ENCODE peak calls at places on chromosomes 11 and 22, in four cellular contexts. Z is GM12878, I is SK-N-SH, N is K562. P is an unnamed sample.

GRCh38 chr11:64027619-64028397 is 7.9 kb upstream of the FLRT1 start:
- DNase-seq in I (no peak), Z (no peak), N (peak; percentile 37), P (no peak)

GRCh38 chr11:32893947-32894827 is 1.6 kb downstream of the QSER1 start:
- DNase-seq in N (peak; percentile 25), Z (peak; percentile 39), I (peak; percentile 72), P (no peak)

GRCh38 chr11:102930451-102930850 is 25.1 kb downstream of the MMP13 start:
- DNase-seq in Z (no peak), N (no peak), I (no peak), P (no peak)

GRCh38 chr11:127003260-127003981 is 2.9 kb upstream of the KIRREL3 start:
- DNase-seq in N (peak; percentile 17), I (peak; percentile 91), Z (no peak), P (peak; percentile 79)

GRCh38 chr22:45263790-45264269 is 20.9 kb upstream of the UPK3A start:
- DNase-seq in N (peak; percentile 66), I (peak; percentile 94), Z (no peak), P (no peak)

GRCh38 chr11:58919561-58919960 is 19.7 kb upstream of the GLYATL1 start:
- DNase-seq in Z (no peak), N (no peak), I (no peak), P (no peak)

GRCh38 chr22:19877626-19878339 is 23.1 kb upstream of the GNB1L start:
- DNase-seq in N (no peak), I (no peak), Z (no peak), P (no peak)

GRCh38 chr11:61912991-61913698 is 4.2 kb downstream of the RAB3IL1 start:
- DNase-seq in N (no peak), Z (no peak), I (peak; percentile 16), P (no peak)

DNA sequence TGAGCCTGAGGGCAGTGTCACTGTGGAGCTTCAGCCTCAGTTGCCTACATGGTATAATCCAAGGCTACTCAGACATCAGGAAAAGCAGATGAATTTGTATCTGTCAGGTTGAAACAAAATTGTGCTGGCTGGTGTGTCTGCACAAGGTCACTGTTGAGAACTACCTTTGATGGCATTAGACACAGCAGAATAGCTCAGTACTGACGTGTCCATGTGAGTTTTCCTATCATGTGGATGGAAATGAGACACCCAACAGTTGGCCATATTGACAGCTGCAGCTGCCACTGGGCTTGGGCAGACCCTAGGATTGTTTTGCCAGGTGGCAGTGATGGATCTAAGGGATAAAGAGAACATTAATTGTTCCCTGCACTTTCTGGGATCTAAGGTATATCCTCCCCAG is 15.8 kb downstream of the CCDC134 start:
- DNase-seq in Z (no peak), I (no peak), N (no peak), P (no peak)
- TF ChIP-seq YY1 in Z (no peak), I (no peak), N (no peak), P (no peak)

DNA sequence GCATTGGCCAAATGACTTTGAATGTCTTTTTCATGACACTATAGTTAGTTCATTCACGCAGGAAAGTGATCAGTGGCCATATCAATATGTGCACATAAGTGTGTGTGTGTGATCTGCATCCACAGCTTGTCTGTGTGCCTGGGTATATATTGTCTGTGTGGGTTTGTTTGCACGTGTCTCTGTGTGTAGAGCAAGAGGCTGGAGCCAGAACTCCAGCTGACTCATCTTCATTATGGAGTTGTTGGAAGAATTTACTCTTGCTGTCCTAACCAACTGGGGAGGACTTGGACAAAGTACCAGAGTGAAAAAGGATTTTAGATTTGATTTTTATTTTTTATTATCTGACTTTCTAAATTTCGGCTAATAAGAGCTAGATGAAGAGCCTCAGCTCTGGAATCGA is 63.9 kb downstream of the TP53I11 start:
- DNase-seq in Z (no peak), N (no peak), I (no peak), P (no peak)
- TF ChIP-seq YY1 in Z (no peak), N (no peak), I (no peak), P (no peak)

DNA sequence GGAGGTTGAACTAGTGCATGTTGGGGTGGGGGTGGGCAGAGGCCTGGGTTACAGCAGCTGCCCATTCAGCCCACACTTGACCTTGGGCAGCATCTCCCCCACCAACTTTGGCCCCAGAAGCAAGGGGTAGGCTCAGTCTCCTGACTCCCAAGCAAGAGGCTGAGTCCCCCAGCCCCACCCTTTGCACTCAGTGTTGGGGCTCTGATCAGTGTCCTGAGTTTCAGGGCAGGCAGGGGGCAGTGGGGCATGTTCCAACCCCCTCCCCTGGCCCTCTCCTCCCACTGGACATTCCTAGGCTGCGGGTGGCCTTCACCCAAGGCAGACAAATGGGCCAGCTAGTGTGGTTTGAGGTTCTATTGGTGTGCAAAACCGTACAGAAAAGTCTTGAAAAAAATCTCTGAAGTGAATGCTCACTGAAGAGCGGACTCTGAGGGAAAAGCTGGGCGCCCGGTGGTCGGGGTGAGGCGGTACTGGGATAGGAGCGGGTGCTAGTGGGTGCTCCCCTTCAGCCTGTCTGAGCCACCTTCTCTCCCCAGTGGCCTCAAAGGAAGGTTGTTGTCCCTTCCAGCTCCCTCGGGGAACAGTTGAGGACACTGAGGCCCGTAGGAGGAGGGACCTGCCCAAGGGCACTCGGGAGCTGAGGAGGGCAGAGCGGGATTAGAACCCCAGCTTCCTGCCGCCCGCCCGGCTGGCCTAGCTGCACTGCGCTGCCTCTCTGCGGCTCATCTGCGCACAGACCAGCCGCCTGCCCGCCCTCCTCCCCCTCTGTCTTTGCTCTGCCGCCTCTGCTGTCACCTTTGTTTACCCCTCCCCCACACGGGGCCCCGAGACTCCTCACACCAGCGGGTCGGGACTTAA is 4.0 kb downstream of the KCNC1 start:
- DNase-seq in Z (no peak), N (peak; percentile 37), I (no peak), P (no peak)
- TF ChIP-seq YY1 in Z (no peak), N (no peak), I (no peak), P (no peak)

DNA sequence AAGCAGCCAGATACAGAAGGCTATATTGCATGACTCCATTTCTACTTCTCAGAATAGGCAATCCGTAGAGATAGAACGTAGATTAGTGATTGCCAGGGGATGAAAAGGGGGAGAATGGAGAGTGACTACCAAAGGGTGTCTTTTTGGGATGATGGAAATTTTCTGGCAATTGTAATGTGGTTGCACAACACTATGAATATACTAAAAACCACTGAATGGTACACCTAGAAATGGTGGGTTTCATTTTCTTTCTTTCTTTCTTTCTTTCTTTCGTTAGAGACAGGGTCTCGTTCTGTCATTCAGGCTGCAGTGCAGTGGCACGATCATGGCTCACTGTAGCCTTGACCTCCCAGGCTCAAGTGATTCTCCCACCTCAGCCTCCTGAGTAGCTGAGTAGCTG is 54.4 kb downstream of the BID start:
- DNase-seq in N (no peak), I (no peak), Z (no peak), P (no peak)
- TF ChIP-seq YY1 in N (no peak), I (no peak), Z (no peak), P (no peak)

GRCh38 chr11:118918128-118918685 is 7.5 kb downstream of the BCL9L start:
- DNase-seq in N (peak; percentile 76), Z (no peak), I (peak; percentile 53), P (no peak)
- TF ChIP-seq YY1 in N (no peak), Z (no peak), I (no peak), P (no peak)

DNA sequence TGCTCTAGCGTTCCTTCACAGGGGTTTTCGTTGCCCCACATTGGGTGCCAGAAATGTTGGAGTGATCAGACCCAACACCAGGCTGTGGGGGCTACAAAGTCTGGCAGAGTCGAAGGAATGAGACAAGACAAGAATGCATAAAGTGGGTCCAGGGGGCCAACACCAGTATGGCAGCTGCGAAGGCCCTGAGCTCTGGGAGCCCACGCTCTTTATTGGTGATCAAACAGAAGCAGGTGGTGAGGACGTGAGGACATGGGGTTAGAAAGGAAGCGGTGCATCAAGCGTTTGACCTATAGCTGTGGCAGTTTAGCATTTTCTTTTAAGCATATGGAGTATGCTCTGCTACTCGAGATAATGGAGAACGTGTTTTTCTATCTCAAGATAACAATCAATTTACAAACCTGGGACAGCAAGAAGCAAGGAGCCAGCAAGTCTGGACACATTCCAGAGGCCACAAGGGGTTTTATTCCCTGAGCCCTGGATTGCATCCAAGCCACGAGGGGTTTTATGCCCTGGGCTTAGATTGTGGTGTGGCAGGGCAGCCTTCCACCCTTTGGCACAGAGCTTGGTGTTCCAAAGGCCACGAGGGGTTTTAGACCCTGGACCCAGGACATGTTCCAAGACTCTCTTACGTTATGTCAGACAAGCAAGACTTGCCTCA is 3.9 kb upstream of the DNAJB13 start:
- DNase-seq in Z (no peak), I (no peak), N (no peak), P (no peak)
- TF ChIP-seq YY1 in Z (no peak), I (no peak), N (no peak), P (no peak)

P was measured in NT2/D1.